ENCODE peak calls at places on chromosomes 7 and 10, in six cellular contexts. Y is neural progenitor cell, Z is psoas muscle, D is body of pancreas, W is transverse colon, O is pancreas. S is an unnamed sample.

GRCh38 chr10:128254486-128254885 is 128.3 kb upstream of the MKI67 start:
- DNase-seq in Y (no peak), O (no peak), W (no peak), Z (no peak), D (no peak), S (no peak)

GRCh38 chr10:10396601-10397000 is 621.1 kb upstream of the CELF2 start:
- DNase-seq in Z (no peak), W (no peak), D (no peak), O (no peak), Y (no peak), S (no peak)

GRCh38 chr7:20185988-20186387 is 31.2 kb downstream of the MACC1 start:
- DNase-seq in Y (no peak), Z (no peak), W (no peak), D (no peak), O (no peak), S (no peak)

GRCh38 chr7:151599401-151600227 is 79.9 kb upstream of the RHEB start:
- DNase-seq in D (no peak), W (peak; percentile 16), O (no peak), Z (peak; percentile 49), Y (no peak), S (no peak)

GRCh38 chr7:2601907-2602735 is 29.7 kb upstream of the TTYH3 start:
- DNase-seq in W (no peak), Y (no peak), O (no peak), D (no peak), Z (no peak), S (no peak)

GRCh38 chr10:58856508-58857240 is 319.8 kb upstream of the PHYHIPL start:
- DNase-seq in Z (peak; percentile 37), O (peak; percentile 55), D (peak; percentile 42), W (no peak), Y (peak; percentile 52), S (peak; percentile 91)

GRCh38 chr10:47035447-47036337 is 124.5 kb downstream of the PTPN20 start:
- DNase-seq in D (no peak), W (no peak), O (no peak), Z (no peak), Y (no peak), S (no peak)

GRCh38 chr7:128036226-128036940 is 5.1 kb upstream of the LRRC4 start:
- DNase-seq in O (no peak), D (no peak), W (no peak), Z (no peak), Y (no peak), S (no peak)

GRCh38 chr7:74174606-74175082 is 488 bp downstream of the EIF4H start:
- DNase-seq in D (peak; percentile 44), O (peak; percentile 46), W (peak; percentile 48), Y (peak; percentile 75), Z (peak; percentile 55), S (peak; percentile 37)

GRCh38 chr7:103150192-103150591 is 1.3 kb upstream of the NAPEPLD start:
- DNase-seq in D (no peak), Y (no peak), Z (no peak), O (no peak), W (peak; percentile 50), S (no peak)

GRCh38 chr7:98112077-98112476 is 5.4 kb downstream of the LMTK2 start:
- DNase-seq in O (no peak), Y (no peak), Z (no peak), D (no peak), W (no peak), S (no peak)

GRCh38 chr10:49649294-49649693 is 30.2 kb upstream of the C10orf53 start:
- DNase-seq in Y (peak; percentile 28), D (no peak), Z (no peak), W (no peak), O (peak; percentile 1), S (no peak)

GRCh38 chr7:150450491-150450992 is at the start of gene GIMAP8:
- DNase-seq in O (no peak), Z (peak; percentile 49), W (peak; percentile 48), D (no peak), Y (no peak), S (peak; percentile 29)

GRCh38 chr10:97851341-97852001 is 1.8 kb downstream of the GOLGA7B start:
- DNase-seq in Z (no peak), Y (no peak), W (no peak), O (no peak), D (no peak), S (no peak)

GRCh38 chr7:39199951-39200350 is 222.2 kb downstream of the POU6F2 start:
- DNase-seq in O (no peak), D (no peak), Y (no peak), Z (no peak), W (no peak), S (no peak)

GRCh38 chr10:128035557-128035973 is 90.7 kb downstream of the MKI67 start:
- DNase-seq in D (peak; percentile 38), O (peak; percentile 27), Y (peak; percentile 67), Z (peak; percentile 43), W (peak; percentile 68), S (peak; percentile 49)

GRCh38 chr10:58820862-58821559 is 308.3 kb downstream of the BICC1 start:
- DNase-seq in Z (no peak), Y (no peak), W (no peak), D (no peak), O (no peak), S (no peak)

GRCh38 chr7:127745445-127745844 is 93.5 kb downstream of the SND1 start:
- DNase-seq in O (no peak), W (no peak), D (no peak), Y (no peak), Z (no peak), S (no peak)

GRCh38 chr7:2031496-2031895 is 201.2 kb downstream of the MAD1L1 start:
- DNase-seq in D (no peak), W (no peak), Y (no peak), Z (peak; percentile 7), O (no peak), S (no peak)

GRCh38 chr10:132353456-132354355 is 21.7 kb downstream of the LRRC27 start:
- DNase-seq in D (no peak), Y (no peak), W (no peak), Z (no peak), O (no peak), S (no peak)

GRCh38 chr10:68517188-68517587 is 10.1 kb downstream of the SLC25A16 start:
- DNase-seq in Z (no peak), D (no peak), W (no peak), Y (no peak), O (no peak), S (no peak)

GRCh38 chr7:75575488-75576112 is 83.5 kb downstream of the SPDYE5 start:
- DNase-seq in D (no peak), Z (no peak), Y (peak; percentile 42), O (no peak), W (no peak), S (no peak)

GRCh38 chr7:81886211-81886764 is 116.4 kb upstream of the HGF start:
- DNase-seq in Y (no peak), O (no peak), D (no peak), W (no peak), Z (no peak), S (no peak)

GRCh38 chr10:65660006-65660405 is 1265.8 kb upstream of the LRRTM3 start:
- DNase-seq in Z (no peak), O (no peak), Y (no peak), W (no peak), D (no peak), S (no peak)

GRCh38 chr7:44608916-44609648 is 2.7 kb downstream of the OGDH start:
- DNase-seq in W (no peak), Y (peak; percentile 17), O (no peak), D (no peak), Z (no peak), S (no peak)

GRCh38 chr10:71766717-71767419 is 6.5 kb downstream of the VSIR start:
- DNase-seq in O (peak; percentile 39), W (peak; percentile 93), D (peak; percentile 47), Y (no peak), Z (peak; percentile 80), S (peak; percentile 29)

GRCh38 chr7:18040196-18040595 is 12.6 kb upstream of the PRPS1L1 start:
- DNase-seq in D (no peak), Y (no peak), O (no peak), Z (no peak), W (no peak), S (no peak)

GRCh38 chr7:100406767-100407166 is 21.7 kb downstream of the ZCWPW1 start:
- DNase-seq in Z (no peak), Y (no peak), D (no peak), O (no peak), W (no peak), S (no peak)

GRCh38 chr10:690227-691161 is 1.0 kb upstream of the DIP2C start:
- DNase-seq in D (no peak), W (no peak), Z (no peak), O (no peak), Y (no peak), S (no peak)

GRCh38 chr10:61845950-61846268 is 55.6 kb upstream of the ARID5B start:
- DNase-seq in O (no peak), Y (no peak), W (no peak), D (no peak), Z (no peak), S (no peak)

GRCh38 chr10:61847087-61847486 is 54.4 kb upstream of the ARID5B start:
- DNase-seq in Y (no peak), Z (no peak), D (no peak), W (no peak), O (no peak), S (no peak)

GRCh38 chr10:61845196-61845949 is 56.1 kb upstream of the ARID5B start:
- DNase-seq in D (no peak), O (no peak), Y (no peak), Z (no peak), W (peak; percentile 46), S (no peak)

GRCh38 chr10:61847640-61848039 is 53.9 kb upstream of the ARID5B start:
- DNase-seq in D (no peak), Y (no peak), O (no peak), W (no peak), Z (no peak), S (no peak)

GRCh38 chr10:61846370-61847031 is 55.0 kb upstream of the ARID5B start:
- DNase-seq in O (no peak), W (no peak), Z (no peak), Y (no peak), D (no peak), S (no peak)
- H3K4me3 ChIP-seq in O (no peak overlapping the region), W (no peak overlapping the region), Z (no peak overlapping the region), Y (no peak overlapping the region), D (no peak overlapping the region), S (no peak overlapping the region)

DNA sequence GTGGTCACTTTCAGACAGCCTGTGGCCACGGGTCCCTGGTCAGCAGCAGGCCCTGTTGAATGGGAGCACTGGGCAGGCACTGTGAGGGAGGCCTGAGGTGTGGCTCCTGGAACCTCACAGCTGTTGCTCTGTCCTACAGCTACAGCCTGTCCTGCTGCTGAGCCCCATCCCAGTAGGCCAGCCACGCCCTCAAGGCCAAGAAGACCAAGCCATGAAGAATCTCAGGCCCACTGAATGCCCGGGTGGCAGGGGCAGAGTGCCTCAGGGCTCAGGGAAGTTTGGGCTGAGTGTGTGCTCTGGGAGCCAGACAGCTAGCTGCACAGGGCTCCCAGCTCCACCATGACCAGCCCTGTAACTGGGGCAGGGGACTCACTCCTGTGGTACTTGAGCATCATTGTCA is 363.5 kb upstream of the NUPR2 start:
- DNase-seq in D (no peak), O (no peak), Z (no peak), Y (no peak), W (no peak), S (no peak)
- H3K9me3 ChIP-seq in D (no peaks in the 10 kb centered on the region), O (no peaks in the 10 kb centered on the region), Z (peaks cover 16% of the 10 kb centered on the region), Y (peaks cover 8% of the 10 kb centered on the region), W (peaks cover 49% of the 10 kb centered on the region), S (no peaks in the 10 kb centered on the region)

GRCh38 chr7:55245271-55245723 is 119.8 kb upstream of the LANCL2 start:
- DNase-seq in W (no peak), Y (no peak), O (no peak), Z (no peak), D (no peak), S (peak; percentile 88)
- H3K4me3 ChIP-seq in W (no peak overlapping the region), Y (no peak overlapping the region), O (no peak overlapping the region), Z (no peak overlapping the region), D (no peak overlapping the region), S (no peak overlapping the region)

GRCh38 chr7:157497744-157498541 is 161.1 kb downstream of the DNAJB6 start:
- DNase-seq in Y (no peak), O (peak; percentile 22), Z (no peak), W (no peak), D (no peak), S (no peak)
- H3K9me3 ChIP-seq in Y (no peaks in the 10 kb centered on the region), O (no peaks in the 10 kb centered on the region), Z (no peaks in the 10 kb centered on the region), W (no peaks in the 10 kb centered on the region), D (no peaks in the 10 kb centered on the region), S (no peaks in the 10 kb centered on the region)

S was measured in thyroid gland.